ENCODE peak calls at places on chromosomes 1 and 21, in nine cellular contexts. V, F, O, D, K, W, M, B and C are unnamed samples.

GRCh38 chr21:35367558-35367957 is 318.5 kb upstream of the RUNX1 start:
- DNase-seq in O (no peak), F (no peak), V (no peak), D (no peak), K (no peak), W (no peak), B (no peak), M (no peak), C (no peak)

GRCh38 chr1:247370786-247371732 is 39.4 kb upstream of the ZNF496 start:
- DNase-seq in W (no peak), M (no peak), F (no peak), O (no peak), V (no peak), B (peak), K (no peak), D (no peak), C (no peak)

GRCh38 chr1:94121411-94121821 is 468 bp upstream of the ABCA4 start:
- DNase-seq in W (no peak), V (no peak), M (no peak), D (no peak), B (no peak), O (no peak), K (no peak), F (no peak), C (no peak)

GRCh38 chr1:196271212-196271947 is 336.9 kb downstream of the KCNT2 start:
- DNase-seq in F (no peak), O (no peak), K (peak), B (no peak), W (no peak), V (no peak), M (no peak), D (no peak), C (no peak)

GRCh38 chr1:76826072-76826827 is 41.0 kb upstream of the ST6GALNAC5 start:
- DNase-seq in V (peak), D (peak), O (no peak), B (no peak), K (no peak), F (no peak), M (no peak), W (no peak), C (no peak)

GRCh38 chr1:182784556-182785171 is 4.9 kb upstream of the NPL start:
- DNase-seq in O (peak), M (no peak), V (peak), D (peak), W (no peak), F (no peak), B (no peak), K (peak), C (no peak)

GRCh38 chr1:102120910-102121309 is 124.2 kb upstream of the OLFM3 start:
- DNase-seq in F (no peak), D (no peak), M (no peak), B (no peak), W (no peak), O (no peak), V (no peak), K (no peak), C (no peak)

GRCh38 chr1:225835752-225836151 is 25.8 kb downstream of the EPHX1 start:
- DNase-seq in M (no peak), D (no peak), O (no peak), F (peak), V (peak), K (no peak), W (no peak), B (peak), C (no peak)

GRCh38 chr1:155080250-155081228 is 1.9 kb downstream of the EFNA3 start:
- DNase-seq in M (no peak), V (no peak), O (no peak), B (no peak), F (peak), W (no peak), K (no peak), D (peak), C (no peak)

GRCh38 chr1:39683591-39684312 is 7.5 kb downstream of the HPCAL4 start:
- DNase-seq in D (no peak), M (no peak), V (no peak), O (no peak), K (no peak), W (no peak), B (peak), F (no peak), C (no peak)

GRCh38 chr1:225629483-225629882 is 23.4 kb downstream of the ENAH start:
- DNase-seq in K (no peak), O (no peak), M (no peak), B (no peak), D (no peak), W (no peak), F (no peak), V (no peak), C (no peak)

GRCh38 chr1:156961709-156962108 is 41.3 kb downstream of the LRRC71 start:
- DNase-seq in K (peak), O (peak), V (no peak), F (no peak), B (no peak), M (no peak), W (no peak), D (peak), C (no peak)

GRCh38 chr21:20971296-20971921 is 26.8 kb upstream of the NCAM2 start:
- DNase-seq in V (peak), W (peak), F (no peak), O (no peak), M (no peak), B (peak), D (peak), K (peak), C (peak)

GRCh38 chr1:236819856-236820255 is 24.8 kb downstream of the MTR start:
- DNase-seq in B (no peak), M (no peak), K (no peak), D (no peak), V (no peak), F (no peak), W (no peak), O (no peak), C (no peak)

GRCh38 chr1:2322065-2322571 is 69.2 kb downstream of the MORN1 start:
- DNase-seq in D (no peak), M (no peak), F (no peak), V (peak), W (peak), K (no peak), B (peak), O (no peak), C (peak)

GRCh38 chr1:244340396-244340795 is 111.3 kb downstream of the ADSS2 start:
- DNase-seq in W (no peak), O (no peak), D (no peak), K (no peak), B (no peak), M (no peak), F (no peak), V (no peak), C (no peak)

GRCh38 chr1:221779771-221780170 is 37.9 kb upstream of the DUSP10 start:
- DNase-seq in M (no peak), O (no peak), K (no peak), D (no peak), F (no peak), V (no peak), W (no peak), B (no peak), C (no peak)

GRCh38 chr1:94209982-94210381 is 27.4 kb downstream of the ARHGAP29 start:
- DNase-seq in K (no peak), O (no peak), V (no peak), B (no peak), M (no peak), F (no peak), D (no peak), W (no peak), C (no peak)

GRCh38 chr1:61337981-61338848 is 255.9 kb downstream of the NFIA start:
- DNase-seq in K (no peak), V (peak), B (peak), F (no peak), W (no peak), D (peak), O (peak), M (peak), C (peak)
- TF ChIP-seq CTCF in K (peak), V (peak), B (peak), F (no peak), W (peak), D (peak), O (peak), M (peak), C (peak)

DNA sequence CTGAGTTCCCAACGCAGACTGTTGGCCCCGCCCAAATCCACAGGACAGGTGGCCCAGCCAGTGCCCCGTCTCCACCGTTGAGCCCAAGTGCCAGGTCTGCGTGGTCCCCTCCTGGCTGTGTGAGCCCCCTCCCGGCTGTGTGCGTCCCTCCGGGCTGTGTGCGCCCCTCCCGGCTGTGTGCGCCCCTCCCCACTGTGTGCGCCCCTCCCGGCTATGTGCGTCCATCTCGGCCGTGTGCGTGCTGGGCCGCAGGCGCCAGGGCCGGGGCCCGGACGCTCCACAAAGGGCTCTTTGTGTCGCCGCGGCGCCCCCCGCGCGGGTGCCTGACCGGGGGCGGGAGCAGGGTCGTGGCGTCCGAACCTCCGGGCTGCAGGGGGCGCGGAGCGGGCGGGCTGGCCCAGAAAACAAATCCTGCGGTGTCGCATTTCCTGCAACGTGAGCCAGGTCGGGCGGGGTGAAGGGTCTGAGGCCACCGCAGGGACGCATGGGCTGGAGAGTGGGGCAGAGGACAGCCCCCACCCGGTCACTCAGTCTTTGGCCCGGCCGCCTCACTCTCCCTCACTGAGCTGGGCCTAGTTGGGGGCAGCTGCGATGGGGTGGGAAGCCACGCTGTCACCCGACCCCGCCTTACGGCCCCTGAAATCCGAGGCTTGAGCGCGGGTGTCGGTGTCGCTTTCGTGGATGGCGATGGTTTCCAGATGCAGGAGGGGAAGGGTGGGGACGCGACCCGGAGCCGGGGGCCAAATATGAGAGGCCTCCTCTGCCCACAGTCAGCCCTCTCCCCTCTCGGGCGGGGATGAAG is 18.8 kb downstream of the TNFRSF25 start:
- DNase-seq in B (no peak), V (no peak), D (no peak), W (no peak), O (no peak), M (peak), K (no peak), F (peak), C (no peak)
- H3K4me3 ChIP-seq in B (no peak), V (no peak), D (no peak), W (no peak), O (no peak), M (peak), K (no peak), F (no peak), C (no peak)

GRCh38 chr1:100387644-100388350 is 35.5 kb downstream of the CDC14A start:
- DNase-seq in B (no peak), K (no peak), F (no peak), W (peak), O (no peak), V (peak), D (no peak), M (no peak), C (no peak)

GRCh38 chr1:100390507-100390906 is 38.2 kb downstream of the CDC14A start:
- DNase-seq in O (no peak), F (no peak), K (no peak), M (no peak), B (no peak), V (no peak), W (no peak), D (no peak), C (no peak)

GRCh38 chr1:100394286-100394685 is 42.0 kb downstream of the CDC14A start:
- DNase-seq in W (no peak), O (no peak), K (peak), M (no peak), F (no peak), D (no peak), B (no peak), V (no peak), C (no peak)

GRCh38 chr1:100387209-100387608 is 34.9 kb downstream of the CDC14A start:
- DNase-seq in M (no peak), B (no peak), D (no peak), V (peak), F (no peak), O (no peak), K (peak), W (peak), C (no peak)

DNA sequence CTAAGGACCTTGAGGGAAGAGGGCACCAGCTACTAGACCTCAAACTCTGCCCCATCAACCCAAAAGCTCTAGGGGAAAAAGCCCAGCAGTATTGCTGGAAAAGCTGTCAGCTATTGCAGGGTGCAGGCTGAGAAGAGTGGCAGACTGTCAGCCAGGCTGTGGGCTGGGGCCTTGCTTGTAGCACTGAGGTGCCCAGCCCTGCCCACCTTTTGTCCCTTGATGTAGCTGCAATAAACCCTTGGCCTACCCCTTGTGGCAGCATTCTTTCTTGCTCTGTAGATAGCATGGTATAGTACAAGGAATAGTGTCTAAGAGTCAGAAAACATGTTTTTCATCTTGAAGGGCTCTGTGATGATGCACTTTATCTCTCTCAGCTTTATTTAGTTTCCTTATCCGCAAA is 39.4 kb downstream of the CDC14A start:
- DNase-seq in K (no peak), F (no peak), M (no peak), V (no peak), D (no peak), W (no peak), B (no peak), O (no peak), C (no peak)
- TF ChIP-seq CTCF in K (no peak), F (no peak), M (no peak), V (no peak), D (no peak), W (no peak), B (no peak), O (no peak), C (no peak)

GRCh38 chr21:45152265-45152746 is 77.9 kb downstream of the ADARB1 start:
- DNase-seq in F (peak), O (no peak), K (peak), M (peak), V (no peak), D (peak), W (no peak), B (peak), C (no peak)
- H3K4me3 ChIP-seq in F (no peak), O (no peak), K (no peak), M (no peak), V (no peak), D (no peak), W (no peak), B (no peak), C (no peak)

DNA sequence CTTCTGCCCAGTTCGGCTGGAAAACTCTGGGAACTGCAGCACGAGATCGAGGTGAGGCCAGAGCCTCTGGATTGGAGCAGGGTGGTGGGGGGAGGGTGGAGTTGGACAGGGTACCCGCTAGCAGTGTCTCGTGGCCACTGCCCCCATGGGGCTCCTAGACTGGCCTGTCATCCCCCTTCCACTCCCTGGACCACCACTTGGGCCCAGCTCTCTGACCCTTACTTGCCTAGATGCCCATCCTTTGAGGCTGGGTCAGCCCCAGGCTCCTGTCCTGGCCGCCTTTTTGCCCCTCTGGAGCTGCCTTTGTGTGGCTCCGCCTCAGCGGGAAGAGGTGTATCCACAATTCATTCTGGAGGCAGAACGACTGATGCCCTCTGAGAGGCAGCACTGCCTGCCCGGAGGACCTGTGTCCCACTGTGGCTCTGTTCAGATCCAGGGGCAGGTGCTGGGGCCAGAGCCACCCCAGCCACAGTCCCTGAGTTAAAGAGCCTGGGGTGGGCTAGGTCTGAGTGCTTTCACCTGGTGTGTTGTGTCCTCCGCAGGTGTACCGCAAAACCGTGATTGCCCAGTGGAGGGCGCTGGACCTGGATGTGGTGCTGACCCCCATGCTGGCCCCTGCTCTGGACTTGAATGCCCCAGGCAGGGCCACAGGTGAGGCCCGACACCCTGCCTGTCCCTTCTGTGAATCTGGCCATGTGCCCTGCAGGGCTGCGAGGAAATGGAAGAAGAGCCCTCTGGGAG is 17.7 kb downstream of the FAAH start:
- DNase-seq in W (no peak), F (no peak), M (no peak), O (no peak), D (no peak), V (no peak), K (no peak), B (no peak), C (no peak)
- TF ChIP-seq CTCF in W (no peak), F (no peak), M (peak), O (no peak), D (peak), V (peak), K (peak), B (no peak), C (peak)

GRCh38 chr1:36177589-36178463 is 21.9 kb downstream of the MAP7D1 start:
- DNase-seq in F (peak), K (no peak), D (no peak), W (no peak), O (no peak), M (no peak), V (no peak), B (no peak), C (no peak)

GRCh38 chr1:36174716-36175115 is 18.8 kb downstream of the MAP7D1 start:
- DNase-seq in W (no peak), B (no peak), V (no peak), O (no peak), D (no peak), F (no peak), K (no peak), M (no peak), C (no peak)

GRCh38 chr1:36175137-36176095 is 19.5 kb downstream of the MAP7D1 start:
- DNase-seq in O (no peak), K (peak), F (peak), V (no peak), W (no peak), B (peak), D (no peak), M (no peak), C (no peak)

GRCh38 chr1:36178479-36179219 is 22.7 kb downstream of the MAP7D1 start:
- DNase-seq in D (no peak), M (peak), F (peak), B (peak), O (no peak), V (no peak), K (no peak), W (no peak), C (no peak)

GRCh38 chr1:36176151-36176949 is 20.4 kb downstream of the MAP7D1 start:
- DNase-seq in F (no peak), D (no peak), M (no peak), O (no peak), W (no peak), V (no peak), B (peak), K (no peak), C (no peak)
- H3K4me3 ChIP-seq in F (no peak), D (no peak), M (no peak), O (no peak), W (no peak), V (no peak), B (no peak), K (no peak), C (no peak)

GRCh38 chr1:201481004-201481380 is 12.0 kb upstream of the PHLDA3 start:
- DNase-seq in O (no peak), V (no peak), K (no peak), W (no peak), M (no peak), B (no peak), F (no peak), D (no peak), C (no peak)
- TF ChIP-seq CTCF in O (no peak), V (no peak), K (no peak), W (no peak), M (no peak), B (no peak), F (no peak), D (no peak), C (no peak)

GRCh38 chr1:32111040-32111628 is 3.3 kb downstream of the KPNA6 start:
- DNase-seq in V (no peak), M (no peak), K (peak), D (no peak), O (no peak), F (no peak), W (no peak), B (no peak), C (no peak)

GRCh38 chr1:32114420-32114819 is 6.6 kb downstream of the KPNA6 start:
- DNase-seq in D (no peak), W (no peak), O (no peak), F (no peak), B (no peak), K (no peak), V (no peak), M (no peak), C (no peak)

GRCh38 chr1:32112800-32113375 is 5.0 kb downstream of the KPNA6 start:
- DNase-seq in V (no peak), D (no peak), W (no peak), F (no peak), B (no peak), K (no peak), M (no peak), O (no peak), C (no peak)

GRCh38 chr1:32115496-32115895 is 7.6 kb downstream of the KPNA6 start:
- DNase-seq in K (no peak), V (peak), F (no peak), M (no peak), W (no peak), B (no peak), D (no peak), O (no peak), C (no peak)

DNA sequence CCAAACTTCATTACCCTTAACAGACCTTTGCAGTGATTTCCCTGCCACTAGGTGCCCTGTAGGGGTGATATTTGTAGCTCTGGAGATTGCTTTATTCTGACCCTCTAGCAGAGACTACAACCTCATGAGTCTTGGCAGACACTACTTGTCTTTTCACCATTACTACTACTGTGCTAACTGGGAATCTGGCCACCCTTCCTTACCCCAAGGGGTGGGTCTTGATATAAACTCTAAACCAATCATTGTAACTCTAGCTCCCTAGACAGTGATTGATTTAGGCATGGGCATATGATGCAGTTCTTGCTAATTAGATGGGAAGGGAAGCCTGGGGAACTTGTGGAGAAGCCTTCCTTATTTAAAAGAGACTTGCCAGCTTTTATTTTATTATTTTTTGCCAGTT is 3.9 kb downstream of the KPNA6 start:
- DNase-seq in B (no peak), F (no peak), K (no peak), M (no peak), O (no peak), D (peak), W (no peak), V (peak), C (no peak)
- H3K4me3 ChIP-seq in B (no peak), F (no peak), K (no peak), M (no peak), O (no peak), D (no peak), W (no peak), V (no peak), C (no peak)